ENCODE peak calls at places on chromosome 17, in six cellular contexts. C is IMR-90, P is ovary, H is GM23338, M is NB4, R is HepG2. T is an unnamed sample.
A peak's percentile ranks its signal among the peaks of the same experiment; 100 is the strongest.

GRCh38 chr17:1485311-1485747 is 7.2 kb downstream of the MYO1C start:
- DNase-seq in C (no peak), P (peak; percentile 56), M (no peak), H (peak; percentile 83), R (peak; percentile 12), T (peak; percentile 57)

GRCh38 chr17:27657620-27658019 is 26.6 kb downstream of the LGALS9 start:
- DNase-seq in H (peak; percentile 52), P (no peak), C (peak; percentile 18), M (peak; percentile 48), R (no peak), T (peak; percentile 32)

GRCh38 chr17:29124135-29124930 is 55.9 kb downstream of the MYO18A start:
- DNase-seq in R (peak; percentile 71), C (peak; percentile 82), H (peak; percentile 86), M (peak; percentile 88), P (no peak), T (peak; percentile 80)

GRCh38 chr17:2395258-2396170 is 5.3 kb downstream of the MNT start:
- DNase-seq in R (peak; percentile 30), C (peak; percentile 58), H (no peak), M (peak; percentile 35), P (no peak), T (peak; percentile 79)

GRCh38 chr17:74972107-74972972 is at the start of gene HID1:
- DNase-seq in M (peak; percentile 60), R (peak; percentile 73), P (peak; percentile 50), H (peak; percentile 89), C (no peak), T (no peak)

GRCh38 chr17:79132271-79133064 is 57.8 kb downstream of the ENGASE start:
- DNase-seq in R (no peak), H (no peak), M (peak; percentile 15), C (no peak), P (no peak), T (no peak)

GRCh38 chr17:80453980-80454556 is 22.3 kb downstream of the NPTX1 start:
- DNase-seq in C (no peak), M (peak; percentile 36), P (no peak), R (peak; percentile 16), H (no peak), T (no peak)

GRCh38 chr17:2547176-2547575 is 35.5 kb upstream of the METTL16 start:
- DNase-seq in M (no peak), P (no peak), R (peak; percentile 38), H (no peak), C (peak; percentile 7), T (peak; percentile 36)

GRCh38 chr17:67619555-67619954 is 98.2 kb upstream of the NOL11 start:
- DNase-seq in M (no peak), P (no peak), C (no peak), H (no peak), R (no peak), T (no peak)

GRCh38 chr17:44536090-44536960 is 21.0 kb upstream of the FZD2 start:
- DNase-seq in C (no peak), R (no peak), M (peak; percentile 72), H (peak; percentile 17), P (peak; percentile 61), T (peak; percentile 61)

GRCh38 chr17:58082341-58082869 is 814 bp upstream of the DYNLL2 start:
- DNase-seq in R (no peak), M (no peak), P (no peak), H (no peak), C (no peak), T (no peak)

GRCh38 chr17:50507871-50508572 is at the start of gene MYCBPAP:
- DNase-seq in R (no peak), H (peak; percentile 91), C (peak; percentile 68), M (no peak), P (peak; percentile 78), T (peak; percentile 80)

GRCh38 chr17:8628609-8629169 is 1.8 kb downstream of the MYH10 start:
- DNase-seq in P (no peak), R (no peak), C (no peak), M (no peak), H (no peak), T (no peak)

GRCh38 chr17:28916302-28916934 is 13.5 kb upstream of the DHRS13 start:
- DNase-seq in H (peak; percentile 71), C (peak; percentile 43), M (peak; percentile 58), R (peak; percentile 38), P (no peak), T (peak; percentile 53)

GRCh38 chr17:9644910-9645751 is at the start of gene USP43:
- DNase-seq in R (peak; percentile 6), H (peak; percentile 79), P (no peak), C (no peak), M (peak; percentile 82), T (peak; percentile 25)

GRCh38 chr17:19592316-19592715 is 56.2 kb upstream of the ALDH3A2 start:
- DNase-seq in R (no peak), H (no peak), C (no peak), M (no peak), P (no peak), T (no peak)

GRCh38 chr17:12953126-12953525 is 64.7 kb downstream of the ELAC2 start:
- DNase-seq in R (no peak), P (no peak), C (no peak), H (no peak), M (no peak), T (no peak)

GRCh38 chr17:28947639-28948038 is 3.7 kb downstream of the PHF12 start:
- DNase-seq in H (no peak), C (no peak), M (no peak), R (no peak), P (no peak), T (no peak)

GRCh38 chr17:57874434-57875108 is 24.7 kb upstream of the MRPS23 start:
- DNase-seq in C (peak; percentile 95), P (peak; percentile 80), M (peak; percentile 70), H (peak; percentile 97), R (no peak), T (peak; percentile 96)

GRCh38 chr17:65270932-65271700 is 133.9 kb downstream of the RGS9 start:
- DNase-seq in P (no peak), R (no peak), C (no peak), H (no peak), M (no peak), T (no peak)

GRCh38 chr17:52025231-52025630 is 133.3 kb downstream of the CA10 start:
- DNase-seq in P (no peak), C (no peak), H (no peak), M (no peak), R (no peak), T (no peak)

GRCh38 chr17:16415031-16415924 is at the start of gene TRPV2:
- DNase-seq in H (peak; percentile 80), M (peak; percentile 74), P (no peak), C (no peak), R (peak; percentile 59), T (peak; percentile 22)
- TF ChIP-seq CTCF in H (peak; percentile 84), M (peak; percentile 66), P (no peak), C (peak; percentile 18), R (peak; percentile 90), T (peak; percentile 47)

GRCh38 chr17:82917656-82918345 is 78.0 kb upstream of the ZNF750 start:
- DNase-seq in H (peak; percentile 71), P (no peak), M (peak; percentile 48), R (peak; percentile 23), C (peak; percentile 23), T (peak; percentile 68)
- TF ChIP-seq CTCF in H (peak; percentile 68), P (no peak), M (peak; percentile 48), R (peak; percentile 73), C (peak; percentile 36), T (peak; percentile 61)

GRCh38 chr17:47810901-47811635 is 10.5 kb downstream of the OSBPL7 start:
- DNase-seq in M (no peak), C (no peak), P (no peak), R (no peak), H (no peak), T (no peak)

GRCh38 chr17:47813077-47813476 is 8.5 kb downstream of the OSBPL7 start:
- DNase-seq in R (no peak), P (no peak), M (no peak), H (no peak), C (no peak), T (no peak)

GRCh38 chr17:47812146-47812920 is 9.3 kb downstream of the OSBPL7 start:
- DNase-seq in R (no peak), H (no peak), M (no peak), P (no peak), C (no peak), T (no peak)

GRCh38 chr17:47810200-47810821 is 11.3 kb downstream of the OSBPL7 start:
- DNase-seq in R (peak; percentile 74), M (no peak), P (no peak), H (peak; percentile 56), C (peak; percentile 87), T (peak; percentile 90)

GRCh38 chr17:47811709-47812108 is 9.9 kb downstream of the OSBPL7 start:
- DNase-seq in M (no peak), H (no peak), R (no peak), P (no peak), C (no peak), T (no peak)
- TF ChIP-seq CTCF in M (no peak), H (no peak), R (no peak), P (no peak), C (no peak), T (no peak)

DNA sequence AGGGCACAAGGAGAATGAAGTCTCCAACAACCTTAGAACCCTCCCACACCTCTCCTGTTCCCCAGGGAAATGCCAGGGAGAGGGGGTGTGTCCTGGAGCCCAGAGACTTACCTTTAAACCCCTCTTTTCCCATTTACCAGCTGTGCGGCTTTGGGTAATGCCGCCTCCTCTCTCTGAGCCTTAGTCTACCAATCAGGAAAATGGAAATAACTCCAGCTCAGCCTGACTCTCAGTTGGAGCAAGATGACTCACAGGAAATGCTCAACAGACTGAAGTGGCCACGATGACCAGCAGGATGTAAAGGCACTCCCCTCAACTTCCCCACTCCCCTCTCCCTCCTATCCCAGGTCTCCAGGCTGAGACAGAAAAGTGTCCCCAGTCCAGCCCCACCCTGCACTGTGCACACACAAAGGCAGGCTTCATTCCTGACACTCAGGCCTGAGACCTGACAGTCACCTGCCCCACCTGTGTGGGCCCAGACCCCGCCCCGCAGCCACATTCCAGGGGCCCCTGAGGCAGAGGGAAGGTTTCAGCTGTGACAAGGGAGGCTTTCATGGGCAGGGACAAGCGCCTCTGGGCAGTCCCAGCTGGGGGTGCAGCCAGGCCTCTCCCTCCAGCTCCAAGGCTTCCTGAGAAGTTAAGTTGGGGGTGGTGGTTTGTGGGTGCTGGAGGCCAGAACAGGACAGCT is 3.0 kb upstream of the KRT15 start:
- DNase-seq in C (peak; percentile 91), H (peak; percentile 65), P (no peak), M (peak; percentile 65), R (peak; percentile 81), T (peak; percentile 53)
- TF ChIP-seq CTCF in C (no peak), H (no peak), P (no peak), M (no peak), R (no peak), T (no peak)

DNA sequence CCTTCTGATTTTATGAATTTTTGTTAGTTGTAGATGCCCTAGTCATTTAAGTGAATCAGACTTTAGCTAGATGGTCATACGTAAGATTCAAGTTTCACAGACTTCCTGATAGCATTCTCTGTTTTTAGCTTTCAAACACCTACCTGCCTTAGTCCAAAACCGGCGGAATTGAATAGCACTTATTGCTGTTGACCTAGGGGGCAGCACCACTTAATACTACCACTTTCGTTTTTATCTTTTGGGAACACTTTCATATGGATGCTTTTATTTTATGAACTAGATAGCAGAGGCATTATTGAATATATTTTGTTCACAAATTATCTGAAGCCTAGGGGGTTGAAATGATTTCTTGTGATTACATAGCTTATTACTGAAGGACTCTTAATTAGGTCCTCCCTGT is 31.5 kb downstream of the TADA2A start:
- DNase-seq in P (no peak), C (no peak), R (no peak), H (peak; percentile 65), M (no peak), T (peak; percentile 9)
- TF ChIP-seq CTCF in P (no peak), C (peak; percentile 8), R (peak; percentile 26), H (peak; percentile 59), M (no peak), T (peak; percentile 33)

GRCh38 chr17:37490022-37490587 is 414 bp downstream of the DUSP14 start:
- DNase-seq in H (peak; percentile 85), R (peak; percentile 52), C (peak; percentile 45), M (peak; percentile 86), P (peak; percentile 53), T (peak; percentile 55)
- TF ChIP-seq CTCF in H (peak; percentile 43), R (peak; percentile 41), C (peak; percentile 37), M (no peak), P (no peak), T (no peak)